ENCODE peak calls at places on chromosomes 11 and 22, in four cellular contexts. O is A549, T is iPS DF 6.9, M is adipocyte. U is an unnamed sample. For H3K4me1, the result is how much of the 10 kb centered on the place peaks cover.

GRCh38 chr22:45170001-45170466 is 6.3 kb downstream of the NUP50 start:
- DNase-seq in O (no peak), T (no peak), M (no peak), U (no peak)

GRCh38 chr11:71426413-71426812 is 21.8 kb downstream of the DHCR7 start:
- DNase-seq in T (no peak), O (no peak), M (no peak), U (no peak)

GRCh38 chr22:46047226-46047625 is 70.3 kb upstream of the WNT7B start:
- DNase-seq in T (no peak), M (no peak), O (no peak), U (no peak)

GRCh38 chr11:40288212-40288803 is 1171.1 kb downstream of the LRRC4C start:
- DNase-seq in T (no peak), O (no peak), M (no peak), U (peak)

GRCh38 chr22:36965716-36966115 is 52.3 kb downstream of the CSF2RB start:
- DNase-seq in O (no peak), T (no peak), M (no peak), U (no peak)

GRCh38 chr11:55707029-55707428 is 45.0 kb downstream of the OR4C6 start:
- DNase-seq in O (peak), T (no peak), M (peak), U (peak)

GRCh38 chr22:48517039-48518030 is 1310.3 kb downstream of the BRD1 start:
- DNase-seq in O (peak), T (no peak), M (no peak), U (no peak)

GRCh38 chr11:7609521-7609920 is 63.8 kb downstream of the CYB5R2 start:
- DNase-seq in T (no peak), O (no peak), M (peak), U (no peak)

GRCh38 chr22:31229402-31230140 is 17.5 kb downstream of the LIMK2 start:
- DNase-seq in T (no peak), M (peak), O (no peak), U (peak)

GRCh38 chr22:40240160-40240559 is 62.4 kb downstream of the TNRC6B start:
- DNase-seq in T (no peak), M (no peak), O (no peak), U (no peak)

GRCh38 chr11:2421996-2422395 is 21.4 kb downstream of the TSSC4 start:
- DNase-seq in M (no peak), T (no peak), O (no peak), U (no peak)

GRCh38 chr22:37599161-37599560 is 9.5 kb upstream of the GGA1 start:
- DNase-seq in T (no peak), O (no peak), M (no peak), U (peak)

GRCh38 chr22:19783531-19784395 is 23.2 kb downstream of the TBX1 start:
- DNase-seq in T (no peak), M (no peak), O (no peak), U (no peak)

GRCh38 chr11:11413776-11414175 is 60.7 kb upstream of the CSNK2A3 start:
- DNase-seq in O (no peak), T (no peak), M (no peak), U (no peak)

GRCh38 chr22:28560005-28560742 is 119.5 kb downstream of the TTC28 start:
- DNase-seq in T (no peak), O (peak), M (peak), U (peak)

GRCh38 chr22:44583854-44584253 is 85.8 kb upstream of the RTL6 start:
- DNase-seq in M (no peak), O (no peak), T (no peak), U (no peak)

GRCh38 chr11:74680035-74680671 is 51.1 kb downstream of the CHRDL2 start:
- DNase-seq in M (no peak), T (no peak), O (no peak), U (no peak)

GRCh38 chr11:70409437-70409836 is 11.1 kb downstream of the CTTN start:
- DNase-seq in T (no peak), O (no peak), M (no peak), U (no peak)

GRCh38 chr11:107040447-107041444 is 22.5 kb upstream of the GUCY1A2 start:
- DNase-seq in O (no peak), M (peak), T (no peak), U (peak)

DNA sequence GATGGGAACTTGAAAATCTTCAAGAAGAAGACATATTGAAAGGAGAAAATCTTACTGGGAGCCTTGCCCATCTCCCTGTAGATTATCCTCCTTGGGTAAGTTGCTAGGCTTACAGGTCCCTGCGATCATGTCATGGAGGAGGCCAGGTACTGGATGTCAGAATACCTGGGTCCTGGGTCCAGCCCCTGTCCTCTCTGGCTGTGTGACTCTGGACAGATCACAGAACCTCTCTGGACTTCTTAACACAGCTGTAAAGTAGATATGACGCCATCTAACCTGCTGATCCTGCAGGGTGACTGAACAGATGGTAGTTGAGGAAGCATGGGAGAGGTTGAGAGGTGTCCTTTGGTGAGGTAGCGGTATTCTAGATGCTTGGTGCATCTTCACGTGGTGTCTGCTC is 4.1 kb downstream of the TSKU start:
- DNase-seq in O (no peak), T (no peak), M (no peak), U (no peak)
- H3K4me1 ChIP-seq in O (half or more), T (under half), M (half or more), U (under half)

GRCh38 chr11:76653674-76654309 is 16.8 kb downstream of the LRRC32 start:
- DNase-seq in T (no peak), M (peak), O (no peak), U (peak)
- H3K4me1 ChIP-seq in T (under half), M (half or more), O (under half), U (under half)

GRCh38 chr22:49961601-49962011 is 1.0 kb downstream of the PIM3 start:
- DNase-seq in O (no peak), M (no peak), T (no peak), U (no peak)
- H3K4me1 ChIP-seq in O (under half), M (half or more), T (under half), U (half or more)

DNA sequence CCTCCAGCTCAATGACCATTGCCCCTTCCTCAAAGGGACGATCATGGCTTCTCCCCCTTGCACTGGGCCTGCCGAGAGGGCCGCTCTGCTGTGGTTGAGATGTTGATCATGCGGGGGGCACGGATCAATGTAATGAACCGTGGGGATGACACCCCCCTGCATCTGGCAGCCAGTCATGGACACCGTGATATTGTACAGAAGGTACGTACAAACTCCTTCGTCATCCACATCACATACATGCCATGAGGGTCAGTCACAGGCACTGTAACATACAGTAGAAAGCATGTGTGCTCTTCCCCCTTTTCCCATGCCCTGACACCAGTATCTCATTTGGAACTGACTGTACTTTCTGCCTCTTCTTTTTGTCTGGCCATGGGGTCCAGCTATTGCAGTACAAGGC is 4.0 kb downstream of the TAF10 start:
- DNase-seq in O (no peak), T (no peak), M (no peak), U (no peak)
- H3K4me1 ChIP-seq in O (under half), T (under half), M (half or more), U (under half)

DNA sequence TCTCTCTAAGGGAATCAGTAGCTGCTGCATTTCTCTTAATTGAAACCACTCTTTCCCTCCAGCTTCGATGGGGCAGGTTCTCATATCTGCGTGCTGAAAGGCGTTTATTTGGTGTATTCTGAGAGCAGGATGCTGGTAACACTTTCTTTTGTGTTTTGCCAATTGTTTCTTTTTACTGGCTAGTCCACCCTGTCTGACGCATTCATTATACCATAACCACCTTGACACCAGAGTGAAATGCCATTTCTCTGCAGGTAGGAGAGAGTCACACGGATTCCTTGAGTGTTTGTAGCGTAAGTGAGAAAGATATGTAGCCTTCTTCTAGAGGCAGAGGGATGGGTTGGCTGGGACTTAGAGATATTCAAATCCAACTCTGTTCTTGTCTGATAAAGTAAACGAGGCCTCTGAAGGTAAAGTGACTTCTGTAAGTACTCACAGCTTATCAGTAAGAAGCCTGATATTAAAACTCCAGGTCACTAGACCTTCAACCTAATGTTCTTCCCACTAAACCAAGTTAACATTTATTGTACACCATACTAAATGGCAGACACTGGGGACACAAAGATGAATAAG is 21.4 kb downstream of the CD44 start:
- DNase-seq in O (no peak), T (no peak), M (peak), U (no peak)
- H3K4me1 ChIP-seq in O (half or more), T (under half), M (half or more), U (under half)

GRCh38 chr11:86247608-86248007 is 3.1 kb downstream of the EED start:
- DNase-seq in M (no peak), T (no peak), O (no peak), U (no peak)

GRCh38 chr11:86255896-86256295 is 11.3 kb downstream of the EED start:
- DNase-seq in O (no peak), T (no peak), M (no peak), U (no peak)

GRCh38 chr11:86249307-86250098 is 5.0 kb downstream of the EED start:
- DNase-seq in M (no peak), T (no peak), O (no peak), U (no peak)

GRCh38 chr11:86248609-86249008 is 4.1 kb downstream of the EED start:
- DNase-seq in O (no peak), M (no peak), T (no peak), U (no peak)

GRCh38 chr11:86251285-86251830 is 6.8 kb downstream of the EED start:
- DNase-seq in T (no peak), M (no peak), O (no peak), U (no peak)
- H3K4me1 ChIP-seq in T (under half), M (under half), O (under half), U (under half)

U was measured in mesenchymal stem cell.